ENCODE peak calls at places on chromosomes 1 and 21, in nine cellular contexts. K is NCI-H446; W is T-helper 1 cell; N is Kasumi-1; F is CD4-positive, alpha-beta T cell; T is CD4-positive, CD25-positive, alpha-beta regulatory T cell; O is activated CD4-positive, alpha-beta memory T cell treated with anti-CD3 and anti-CD28 coated beads, Interleukin-2, amount 10 ng/mL, durations not matched to agents 7 days and 5 days; B is OCI-LY7; H is ureter. E is an unnamed sample.

GRCh38 chr21:43921979-43922945 is 57.2 kb downstream of the AGPAT3 start:
- DNase-seq in K (no peak), W (no peak), N (peak), F (peak), T (peak), O (peak), B (no peak), H (no peak), E (peak)

GRCh38 chr1:9984253-9984652 is 12.8 kb upstream of the RBP7 start:
- DNase-seq in K (no peak), W (no peak), N (no peak), F (no peak), T (no peak), O (no peak), B (no peak), H (no peak), E (no peak)

GRCh38 chr1:65514083-65514482 is 93.6 kb downstream of the LEPR start:
- DNase-seq in K (no peak), W (no peak), N (no peak), F (no peak), T (no peak), O (no peak), B (no peak), H (no peak), E (no peak)

GRCh38 chr1:187054862-187055757 is 226.4 kb downstream of the PLA2G4A start:
- DNase-seq in K (no peak), W (no peak), N (no peak), F (no peak), T (no peak), O (no peak), B (no peak), H (no peak), E (no peak)

GRCh38 chr1:19359357-19359756 is 47.2 kb downstream of the SLC66A1 start:
- DNase-seq in K (no peak), W (no peak), N (no peak), F (no peak), T (no peak), O (no peak), B (no peak), H (no peak), E (no peak)

GRCh38 chr1:218384576-218384975 is 39.4 kb downstream of the TGFB2 start:
- DNase-seq in K (peak), W (no peak), N (no peak), F (no peak), T (no peak), O (no peak), B (no peak), H (no peak), E (no peak)

GRCh38 chr1:113930499-113931161 is 1.5 kb downstream of the HIPK1 start:
- DNase-seq in K (no peak), W (peak), N (peak), F (peak), T (peak), O (peak), B (peak), H (no peak), E (peak)

GRCh38 chr1:183167676-183168075 is 18.4 kb upstream of the LAMC2 start:
- DNase-seq in K (no peak), W (no peak), N (no peak), F (no peak), T (no peak), O (no peak), B (no peak), H (no peak), E (no peak)

GRCh38 chr1:18711561-18712253 is 81.1 kb downstream of the PAX7 start:
- DNase-seq in K (no peak), W (no peak), N (no peak), F (no peak), T (no peak), O (no peak), B (no peak), H (no peak), E (no peak)

GRCh38 chr1:172283766-172284165 is 136.7 kb upstream of the C1orf105 start:
- DNase-seq in K (no peak), W (no peak), N (no peak), F (no peak), T (no peak), O (no peak), B (no peak), H (no peak), E (no peak)

GRCh38 chr1:229191066-229191674 is 79.7 kb upstream of the RAB4A start:
- DNase-seq in K (no peak), W (no peak), N (no peak), F (no peak), T (no peak), O (no peak), B (no peak), H (no peak), E (no peak)

GRCh38 chr1:205658943-205659581 is 21.2 kb downstream of the SLC45A3 start:
- DNase-seq in K (peak), W (peak), N (peak), F (peak), T (peak), O (peak), B (peak), H (peak), E (peak)

GRCh38 chr1:153921803-153922075 is 1.0 kb downstream of the GATAD2B start:
- DNase-seq in K (no peak), W (no peak), N (no peak), F (no peak), T (no peak), O (peak), B (peak), H (no peak), E (no peak)

GRCh38 chr1:229186373-229187056 is 84.4 kb upstream of the RAB4A start:
- DNase-seq in K (no peak), W (no peak), N (no peak), F (no peak), T (no peak), O (peak), B (no peak), H (no peak), E (peak)

GRCh38 chr1:66563094-66563800 is 29.3 kb downstream of the SGIP1 start:
- DNase-seq in K (no peak), W (no peak), N (no peak), F (no peak), T (no peak), O (no peak), B (no peak), H (no peak), E (no peak)

GRCh38 chr21:45341261-45341660 is 53.6 kb upstream of the POFUT2 start:
- DNase-seq in K (no peak), W (no peak), N (no peak), F (no peak), T (no peak), O (no peak), B (no peak), H (no peak), E (no peak)

GRCh38 chr1:214439352-214440119 is 111.9 kb downstream of the PTPN14 start:
- DNase-seq in K (no peak), W (no peak), N (peak), F (no peak), T (peak), O (peak), B (no peak), H (peak), E (peak)